ENCODE peak calls at places on chromosomes 2 and 18, in four cellular contexts. J, X, Q and P are unnamed samples.

GRCh38 chr2:144361742-144362141 is 158.2 kb downstream of the ZEB2 start:
- DNase-seq in J (no peak), X (no peak), Q (no peak), P (no peak)

GRCh38 chr2:70087703-70088507 is 628 bp downstream of the PCBP1 start:
- DNase-seq in J (peak), X (peak), Q (no peak), P (no peak)

GRCh38 chr2:38685116-38685735 is 19.3 kb downstream of the GALM start:
- DNase-seq in J (peak), X (no peak), Q (no peak), P (no peak)

GRCh38 chr18:13222371-13223281 is 4.1 kb downstream of the LDLRAD4 start:
- DNase-seq in J (peak), X (peak), Q (no peak), P (no peak)

GRCh38 chr2:95530734-95531133 is 46.2 kb upstream of the TRIM43B start:
- DNase-seq in J (no peak), X (no peak), Q (peak), P (no peak)

GRCh38 chr2:55425449-55425848 is 5.8 kb upstream of the CCDC88A start:
- DNase-seq in J (no peak), X (no peak), Q (no peak), P (no peak)

GRCh38 chr2:113278812-113279139 is at the start of gene PAX8:
- DNase-seq in J (no peak), X (no peak), Q (no peak), P (no peak)

GRCh38 chr2:233387667-233388528 is 33.6 kb downstream of the DGKD start:
- DNase-seq in J (peak), X (peak), Q (no peak), P (no peak)

GRCh38 chr18:13035249-13035914 is 44.2 kb downstream of the CEP192 start:
- DNase-seq in J (no peak), X (no peak), Q (no peak), P (no peak)

GRCh38 chr2:36762764-36763490 is 66.4 kb downstream of the VIT start:
- DNase-seq in J (no peak), X (no peak), Q (no peak), P (no peak)

GRCh38 chr18:49561377-49562193 is at the start of gene LIPG:
- DNase-seq in J (peak), X (peak), Q (no peak), P (peak)

GRCh38 chr18:5238371-5238758 is 41.3 kb upstream of the AKAIN1 start:
- DNase-seq in J (peak), X (peak), Q (no peak), P (no peak)

DNA sequence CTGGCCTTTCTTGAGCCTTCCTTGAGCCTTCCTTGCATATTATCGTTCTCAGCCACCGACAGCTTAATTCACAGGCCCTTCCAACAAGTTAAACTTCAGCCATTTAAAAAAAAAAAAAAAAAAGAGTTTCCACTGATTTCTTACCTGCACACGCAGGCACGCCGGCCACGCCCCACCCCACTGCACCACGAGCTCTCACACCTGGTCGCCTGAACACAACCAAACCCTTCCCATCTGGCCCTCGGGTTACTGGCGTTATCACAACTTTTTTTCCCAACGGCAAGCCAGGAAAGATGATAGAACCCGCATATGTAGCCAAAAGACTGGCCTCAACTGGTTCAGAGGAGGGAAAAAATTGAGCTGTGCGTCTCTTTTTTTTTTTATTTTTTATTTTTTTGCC is 23.2 kb downstream of the BCL11A start:
- DNase-seq in J (no peak), X (peak), Q (no peak), P (no peak)
- TF ChIP-seq TCF12 in J (no peak), X (no peak), Q (no peak), P (no peak)

GRCh38 chr2:46645681-46646162 is 166.4 kb downstream of the TMEM247 start:
- DNase-seq in J (no peak), X (no peak), Q (no peak), P (peak)
- TF ChIP-seq TAF1 in J (no peak), X (no peak), Q (no peak), P (no peak)

DNA sequence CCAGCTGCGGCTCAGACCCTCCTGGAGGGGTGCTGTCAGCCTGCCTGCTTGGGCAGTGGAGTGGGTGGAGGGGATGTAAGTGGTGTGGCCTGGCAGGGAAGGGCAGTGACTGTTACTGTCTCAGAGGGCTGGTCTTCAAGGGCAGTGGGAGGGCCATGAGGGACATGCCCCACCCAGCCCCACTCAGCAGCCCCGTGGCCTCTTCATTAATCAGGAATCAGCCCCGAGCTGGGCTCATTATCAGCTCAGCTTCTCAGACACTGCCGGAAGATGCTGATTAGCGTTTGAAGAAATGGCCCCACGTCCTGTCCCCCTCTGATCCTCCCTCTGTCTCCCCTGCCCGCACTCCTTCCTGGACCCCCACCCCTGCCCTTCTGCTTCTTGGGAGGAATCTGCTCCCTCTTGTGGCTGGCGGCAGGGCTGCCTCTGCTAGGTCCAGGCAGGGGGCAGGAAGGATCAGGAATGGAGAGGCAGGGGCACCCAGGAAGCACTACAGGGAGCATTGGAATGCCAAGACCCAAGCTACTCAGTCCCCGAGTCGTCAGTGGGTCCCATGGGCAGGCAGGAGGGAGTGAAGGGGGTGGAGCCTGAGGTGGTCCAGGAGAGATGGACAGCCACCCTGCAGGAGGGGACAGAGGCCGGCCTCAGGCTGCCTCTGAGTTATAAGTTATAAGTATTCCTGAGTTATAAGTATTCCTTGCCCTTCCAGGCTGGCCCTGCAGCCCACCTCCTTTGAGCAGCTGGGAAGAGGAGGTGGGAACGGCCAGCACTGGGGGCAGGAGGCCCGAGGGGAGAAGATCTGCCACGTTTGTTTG is 7.0 kb downstream of the ASIC4 start:
- DNase-seq in J (peak), X (peak), Q (no peak), P (no peak)
- TF ChIP-seq TCF12 in J (no peak), X (no peak), Q (no peak), P (no peak)

DNA sequence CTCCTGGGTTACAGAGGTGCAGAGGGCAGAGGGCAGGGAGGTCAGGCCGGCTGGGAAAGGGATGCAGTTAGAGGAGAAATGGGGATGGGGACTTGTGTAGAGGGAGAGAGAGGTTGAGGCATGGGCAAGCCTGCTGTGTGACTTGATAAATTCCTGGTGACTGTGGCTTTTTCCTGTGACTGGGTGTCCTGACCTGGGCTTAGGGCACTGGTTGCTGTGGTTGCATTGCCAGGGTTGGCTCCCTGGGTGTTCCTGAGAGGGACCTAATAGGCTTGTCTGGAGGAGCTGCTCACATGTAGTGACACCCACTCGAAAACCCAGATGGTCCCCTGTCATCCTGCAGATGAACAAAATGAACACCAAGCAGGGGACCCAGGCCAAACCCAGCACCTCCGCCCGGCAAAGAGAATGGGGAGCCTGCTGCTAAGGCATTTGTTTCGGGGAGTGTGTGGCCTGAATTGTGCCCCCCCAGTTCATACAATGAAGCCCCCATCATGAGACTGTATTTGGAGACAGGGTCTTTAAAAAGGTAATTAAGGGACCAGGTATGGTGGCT is 78.6 kb downstream of the VWA3B start:
- DNase-seq in J (no peak), X (no peak), Q (no peak), P (no peak)
- TF ChIP-seq TAF1 in J (no peak), X (no peak), Q (no peak), P (no peak)

GRCh38 chr18:44841221-44841620 is 160.5 kb downstream of the SETBP1 start:
- DNase-seq in J (no peak), X (no peak), Q (no peak), P (no peak)

GRCh38 chr18:44842588-44843412 is 162.1 kb downstream of the SETBP1 start:
- DNase-seq in J (no peak), X (no peak), Q (no peak), P (no peak)

GRCh38 chr18:44841769-44842587 is 161.3 kb downstream of the SETBP1 start:
- DNase-seq in J (no peak), X (no peak), Q (no peak), P (no peak)

GRCh38 chr18:44839239-44839666 is 158.6 kb downstream of the SETBP1 start:
- DNase-seq in J (no peak), X (no peak), Q (peak), P (no peak)

GRCh38 chr18:44840053-44840826 is 159.6 kb downstream of the SETBP1 start:
- DNase-seq in J (no peak), X (no peak), Q (no peak), P (no peak)
- TF ChIP-seq TCF12 in J (no peak), X (no peak), Q (no peak), P (no peak)

GRCh38 chr2:127145255-127145899 is 38.4 kb upstream of the BIN1 start:
- DNase-seq in J (no peak), X (no peak), Q (no peak), P (peak)
- TF ChIP-seq TAF1 in J (no peak), X (no peak), Q (no peak), P (no peak)

GRCh38 chr2:191923652-191923997 is 76.7 kb upstream of the CAVIN2 start:
- DNase-seq in J (no peak), X (no peak), Q (no peak), P (no peak)
- TF ChIP-seq TCF12 in J (no peak), X (no peak), Q (no peak), P (no peak)

GRCh38 chr2:47655563-47655880 is 127.4 kb upstream of the MSH6 start:
- DNase-seq in J (no peak), X (no peak), Q (no peak), P (no peak)

GRCh38 chr2:47653036-47653435 is 129.9 kb upstream of the MSH6 start:
- DNase-seq in J (no peak), X (no peak), Q (no peak), P (no peak)

GRCh38 chr2:47653909-47654789 is 128.8 kb upstream of the MSH6 start:
- DNase-seq in J (peak), X (peak), Q (no peak), P (no peak)

GRCh38 chr2:47656715-47657600 is 126.0 kb upstream of the MSH6 start:
- DNase-seq in J (no peak), X (no peak), Q (no peak), P (no peak)

GRCh38 chr2:47654790-47655562 is 128.0 kb upstream of the MSH6 start:
- DNase-seq in J (no peak), X (no peak), Q (peak), P (no peak)
- TF ChIP-seq TAF1 in J (no peak), X (no peak), Q (no peak), P (peak)